ENCODE peak calls at places on chromosomes 12 and 14, in eight cellular contexts. S, H, R, P, O, X, B and J are unnamed samples.

GRCh38 chr14:24310666-24311604 is at the start of gene LTB4R:
- DNase-seq in S (peak; percentile 70), H (peak; percentile 73), R (no peak), P (peak; percentile 79), O (peak; percentile 58), X (peak; percentile 61), B (peak; percentile 64), J (no peak)

GRCh38 chr12:91574391-91574790 is 391.8 kb upstream of the DCN start:
- DNase-seq in S (no peak), H (no peak), R (no peak), P (no peak), O (no peak), X (no peak), B (no peak), J (no peak)

GRCh38 chr12:14768823-14769405 is 34.4 kb downstream of the WBP11 start:
- DNase-seq in S (no peak), H (peak; percentile 20), R (peak; percentile 77), P (no peak), O (no peak), X (peak; percentile 39), B (no peak), J (no peak)

GRCh38 chr12:29320295-29321090 is 60.5 kb downstream of the ERGIC2 start:
- DNase-seq in S (no peak), H (no peak), R (no peak), P (no peak), O (no peak), X (no peak), B (peak; percentile 45), J (no peak)

GRCh38 chr14:36976571-36977023 is 195.8 kb downstream of the SLC25A21 start:
- DNase-seq in S (no peak), H (no peak), R (no peak), P (no peak), O (no peak), X (no peak), B (peak; percentile 75), J (no peak)

GRCh38 chr12:109836916-109837315 is 3.7 kb upstream of the TRPV4 start:
- DNase-seq in S (no peak), H (no peak), R (no peak), P (no peak), O (no peak), X (no peak), B (peak; percentile 58), J (no peak)

GRCh38 chr12:111404362-111405148 is 1.2 kb upstream of the SH2B3 start:
- DNase-seq in S (no peak), H (peak; percentile 43), R (no peak), P (peak; percentile 38), O (no peak), X (peak; percentile 56), B (peak; percentile 70), J (no peak)

GRCh38 chr12:62793256-62794217 is 141.4 kb downstream of the PPM1H start:
- DNase-seq in S (peak; percentile 78), H (peak; percentile 69), R (peak; percentile 81), P (peak; percentile 86), O (peak; percentile 35), X (peak; percentile 52), B (peak; percentile 92), J (peak; percentile 84)

GRCh38 chr12:4221157-4221556 is 52.4 kb upstream of the CCND2 start:
- DNase-seq in S (no peak), H (no peak), R (no peak), P (no peak), O (no peak), X (no peak), B (no peak), J (no peak)